ENCODE peak calls at places on chromosomes 11 and 22, in five cellular contexts. E is H1, L is NT2/D1, P is HepG2, Z is GM12878. M is an unnamed sample.

GRCh38 chr22:35311551-35311999 is 11.9 kb downstream of the TOM1 start:
- DNase-seq in E (no peak), L (no peak), P (no peak), Z (no peak), M (no peak)

GRCh38 chr11:112042161-112042960 is 17.2 kb downstream of the DLAT start:
- DNase-seq in E (no peak), L (no peak), P (no peak), Z (no peak), M (no peak)

GRCh38 chr11:70506986-70507385 is 108.7 kb downstream of the CTTN start:
- DNase-seq in E (no peak), L (no peak), P (no peak), Z (no peak), M (no peak)

GRCh38 chr11:66015094-66015881 is 3.5 kb downstream of the CST6 start:
- DNase-seq in E (no peak), L (no peak), P (no peak), Z (no peak), M (no peak)

GRCh38 chr11:75214411-75214821 is 26.2 kb upstream of the TPBGL start:
- DNase-seq in E (peak; percentile 70), L (peak; percentile 91), P (peak; percentile 82), Z (peak; percentile 7), M (peak; percentile 87)

GRCh38 chr11:74019860-74020259 is 11.0 kb upstream of the UCP3 start:
- DNase-seq in E (no peak), L (no peak), P (no peak), Z (peak; percentile 20), M (no peak)

GRCh38 chr11:33133761-33134160 is 27.5 kb downstream of the CSTF3 start:
- DNase-seq in E (no peak), L (no peak), P (no peak), Z (no peak), M (no peak)

GRCh38 chr11:10909141-10909883 is 51.5 kb upstream of the ZBED5 start:
- DNase-seq in E (no peak), L (no peak), P (no peak), Z (no peak), M (no peak)

GRCh38 chr11:68331338-68331947 is 19.1 kb downstream of the LRP5 start:
- DNase-seq in E (no peak), L (no peak), P (peak; percentile 88), Z (no peak), M (no peak)

GRCh38 chr11:77467993-77468392 is 5.9 kb downstream of the PAK1 start:
- DNase-seq in E (no peak), L (no peak), P (no peak), Z (no peak), M (no peak)

GRCh38 chr11:111427471-111427912 is 48.4 kb upstream of the POU2AF1 start:
- DNase-seq in E (no peak), L (no peak), P (peak; percentile 13), Z (no peak), M (peak; percentile 24)

GRCh38 chr22:47540011-47540410 is 777.6 kb downstream of the TBC1D22A start:
- DNase-seq in E (no peak), L (no peak), P (no peak), Z (no peak), M (no peak)

GRCh38 chr11:76152741-76153608 is 53.3 kb downstream of the WNT11 start:
- DNase-seq in E (no peak), L (no peak), P (no peak), Z (peak; percentile 53), M (no peak)

GRCh38 chr11:34619062-34619516 is 1.8 kb upstream of the EHF start:
- DNase-seq in E (no peak), L (no peak), P (no peak), Z (no peak), M (no peak)

GRCh38 chr11:122146475-122146874 is 30.5 kb upstream of the BLID start:
- DNase-seq in E (no peak), L (no peak), P (no peak), Z (no peak), M (no peak)

GRCh38 chr11:75934851-75935250 is 119.8 kb downstream of the UVRAG start:
- DNase-seq in E (no peak), L (no peak), P (no peak), Z (no peak), M (no peak)

DNA sequence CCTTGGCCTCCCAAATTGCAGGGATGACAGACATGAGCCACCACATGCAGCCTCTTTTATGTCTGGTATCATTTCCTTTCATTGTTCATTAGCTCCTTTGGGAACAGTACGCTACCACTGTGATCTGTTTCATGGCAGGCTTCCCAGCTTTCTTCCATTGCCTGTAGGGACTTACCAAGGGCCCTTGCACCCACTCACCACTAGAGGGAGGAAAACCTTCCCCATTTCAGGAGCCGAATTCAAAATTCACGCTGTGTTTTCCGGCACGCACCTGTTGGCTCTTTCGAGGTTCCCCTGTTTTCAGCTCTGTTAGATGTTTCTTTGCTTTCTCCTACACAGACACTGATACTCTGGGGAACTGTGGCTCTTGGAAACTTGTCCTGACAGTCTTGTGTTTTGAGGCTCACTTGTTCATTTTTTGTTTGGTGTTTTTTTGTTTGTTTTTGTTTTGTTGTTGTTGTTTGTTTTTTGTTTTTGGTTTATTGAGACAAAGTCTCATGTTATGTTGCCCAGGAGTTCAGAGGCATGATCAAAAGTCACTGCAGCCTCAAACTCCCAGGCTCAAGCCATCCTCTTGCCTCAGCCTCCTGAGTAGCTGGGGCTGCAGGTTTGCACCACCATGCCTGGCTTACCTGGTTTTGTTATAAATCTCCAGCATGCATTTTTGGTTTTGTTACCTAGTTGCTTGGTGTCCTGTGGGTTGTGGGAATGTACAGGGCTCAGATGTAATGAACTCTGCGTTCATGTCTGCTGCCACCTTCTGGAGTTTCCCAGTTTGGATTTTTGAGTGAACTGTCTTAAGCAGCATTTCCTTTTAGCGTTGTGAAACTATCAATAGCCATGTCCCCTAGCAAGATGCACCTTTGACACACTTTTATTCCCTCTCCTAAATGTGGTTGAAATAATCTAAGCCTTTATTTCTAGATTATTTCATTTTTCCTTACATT is 2.3 kb downstream of the KRTAP5-11 start:
- DNase-seq in E (peak; percentile 31), L (peak; percentile 18), P (peak; percentile 58), Z (no peak), M (peak; percentile 69)
- TF ChIP-seq SUZ12 in E (no peak), L (no peak), P (no peak), Z (no peak), M (no peak)

GRCh38 chr22:37850801-37851200 is 1.6 kb downstream of the EIF3L start:
- DNase-seq in E (no peak), L (no peak), P (no peak), Z (no peak), M (no peak)

GRCh38 chr22:37849089-37849751 is at the start of gene EIF3L:
- DNase-seq in E (peak; percentile 68), L (peak; percentile 74), P (peak; percentile 85), Z (peak; percentile 51), M (peak; percentile 97)

GRCh38 chr22:37855462-37855861 is 6.2 kb downstream of the EIF3L start:
- DNase-seq in E (no peak), L (no peak), P (no peak), Z (no peak), M (no peak)

GRCh38 chr22:37852418-37852817 is 3.2 kb downstream of the EIF3L start:
- DNase-seq in E (no peak), L (no peak), P (no peak), Z (no peak), M (no peak)

DNA sequence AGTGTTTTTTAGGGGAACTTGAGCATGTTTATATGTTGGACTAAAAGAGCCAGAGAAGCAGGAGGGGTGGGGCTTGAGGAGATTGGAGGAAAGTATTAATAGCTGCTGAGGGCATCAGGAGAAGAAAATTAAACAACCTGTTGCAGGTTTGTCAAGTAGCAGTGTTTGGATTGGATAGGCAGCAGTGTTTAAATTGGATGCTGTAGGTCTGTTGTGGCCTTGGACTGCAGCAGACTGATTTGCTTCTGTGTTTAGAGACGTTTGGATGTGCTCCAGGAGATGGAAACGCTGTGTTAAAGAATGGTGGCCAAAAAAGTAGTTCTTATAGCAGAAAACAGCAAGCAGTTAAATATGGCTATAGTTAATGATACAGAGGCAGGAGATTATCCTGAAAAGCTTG is 5.7 kb downstream of the EIF3L start:
- DNase-seq in E (no peak), L (no peak), P (no peak), Z (no peak), M (no peak)
- TF ChIP-seq SUZ12 in E (no peak), L (no peak), P (no peak), Z (no peak), M (no peak)

DNA sequence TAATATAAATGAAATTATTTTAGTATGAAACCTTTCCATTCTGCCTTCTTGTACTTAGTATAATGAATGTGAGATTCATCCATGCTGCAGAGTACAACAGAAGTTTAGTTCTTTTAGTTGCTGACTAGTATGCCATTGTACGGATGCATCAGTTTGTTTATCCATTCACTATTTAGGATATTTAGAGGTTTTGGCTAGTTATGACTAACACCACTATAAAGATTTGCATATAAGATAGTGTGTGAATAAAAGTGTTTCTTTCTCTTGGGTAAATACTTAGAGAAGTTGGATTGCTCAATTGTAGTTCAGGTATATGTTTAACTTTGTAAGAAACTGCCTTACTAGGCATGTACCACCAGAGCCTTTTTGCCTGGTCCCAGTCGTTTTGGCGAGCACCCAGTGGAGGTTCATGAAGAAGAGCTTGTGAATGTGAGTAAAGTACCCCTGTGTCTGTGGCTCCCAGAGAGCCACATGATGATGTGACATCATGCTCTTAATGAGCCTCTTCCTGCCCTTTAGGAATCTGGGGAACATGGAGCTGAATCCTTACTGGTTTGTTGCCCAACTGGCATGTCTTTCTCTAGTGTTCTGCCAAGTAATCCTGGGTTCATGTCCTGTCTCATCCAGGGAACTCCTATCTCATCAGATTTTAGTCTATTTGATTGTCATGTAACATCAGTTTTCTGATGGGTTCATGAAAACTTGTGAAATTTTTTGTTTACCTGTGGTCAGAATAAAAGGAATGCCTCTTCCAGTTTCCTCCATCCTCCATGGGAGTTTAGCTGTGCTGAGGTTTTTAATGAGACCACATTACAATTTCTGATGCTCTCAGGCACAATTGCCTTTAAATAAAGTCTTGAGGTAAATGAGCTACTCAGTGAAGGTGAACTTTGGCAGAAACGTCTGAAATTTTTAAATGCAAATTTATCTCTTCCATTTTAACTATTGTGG is 234.8 kb downstream of the CASP12 start:
- DNase-seq in E (no peak), L (no peak), P (no peak), Z (no peak), M (no peak)
- TF ChIP-seq SUZ12 in E (no peak), L (no peak), P (no peak), Z (no peak), M (no peak)

GRCh38 chr22:38951734-38952133 is 5.7 kb upstream of the APOBEC3A start:
- DNase-seq in E (no peak), L (no peak), P (no peak), Z (no peak), M (no peak)

GRCh38 chr22:38953091-38953490 is 4.3 kb upstream of the APOBEC3A start:
- DNase-seq in E (no peak), L (no peak), P (no peak), Z (no peak), M (no peak)

GRCh38 chr22:38953577-38954413 is 3.6 kb upstream of the APOBEC3A start:
- DNase-seq in E (no peak), L (no peak), P (no peak), Z (peak; percentile 85), M (no peak)

GRCh38 chr22:38950527-38951111 is 6.8 kb upstream of the APOBEC3A start:
- DNase-seq in E (no peak), L (no peak), P (no peak), Z (no peak), M (no peak)

DNA sequence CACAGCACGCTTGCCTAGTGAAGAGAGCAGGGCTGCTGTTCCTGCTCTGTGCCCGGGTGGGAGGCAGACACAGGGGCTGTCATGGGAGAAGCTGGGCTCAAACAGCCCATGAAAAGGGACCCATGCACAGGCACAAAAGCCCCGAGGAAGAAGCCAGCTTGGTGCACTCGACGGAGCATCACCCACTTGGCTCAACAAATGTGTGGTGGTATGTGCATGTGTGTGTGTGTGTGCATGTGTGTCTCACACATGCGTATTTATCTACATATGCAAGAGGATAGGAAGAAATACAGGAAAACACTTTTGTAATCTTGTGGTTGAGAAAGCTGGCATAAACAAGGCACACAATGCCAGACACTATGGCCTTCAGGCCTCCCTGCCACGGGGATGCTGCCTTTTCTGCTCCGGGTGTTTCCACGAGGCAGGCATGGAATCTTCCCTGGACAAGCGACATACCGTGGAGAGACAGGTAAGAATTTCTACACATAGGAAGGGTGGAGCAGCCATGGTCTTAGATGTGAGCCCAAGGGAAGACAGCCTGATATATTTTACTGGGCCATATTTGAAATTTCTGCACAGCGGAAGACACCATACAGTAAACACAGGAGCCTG is 4.9 kb upstream of the APOBEC3A start:
- DNase-seq in E (no peak), L (no peak), P (no peak), Z (no peak), M (no peak)
- TF ChIP-seq SUZ12 in E (no peak), L (no peak), P (no peak), Z (no peak), M (no peak)